ENCODE peak calls at places on chromosomes 11 and 22, in ten cellular contexts. One of them, this sample, is unnamed.

GRCh38 chr11:17015639-17016125 is 1.5 kb upstream of the PLEKHA7 start:
- DNase-seq in C1 segment of cervical spinal cord: no peak
- DNase-seq in HTR-8/SVneo: no peak
- DNase-seq in T-helper 9 cell: no peak
- DNase-seq in T-helper 1 cell: no peak
- DNase-seq in fibroblast of mammary gland: peak; percentile 42
- DNase-seq in NCI-H460: no peak
- DNase-seq in globus pallidus: no peak
- DNase-seq in A549: peak; percentile 12
- DNase-seq in HT1080: no peak
- DNase-seq in this sample: peak; percentile 25

GRCh38 chr11:1049911-1050580 is 13.5 kb upstream of the MUC6 start:
- DNase-seq in A549: no peak
- DNase-seq in fibroblast of mammary gland: no peak
- DNase-seq in C1 segment of cervical spinal cord: no peak
- DNase-seq in globus pallidus: no peak
- DNase-seq in T-helper 9 cell: no peak
- DNase-seq in HTR-8/SVneo: no peak
- DNase-seq in T-helper 1 cell: no peak
- DNase-seq in HT1080: no peak
- DNase-seq in NCI-H460: no peak
- DNase-seq in this sample: no peak

GRCh38 chr22:28183078-28183870 is 264.2 kb upstream of the PITPNB start:
- DNase-seq in A549: no peak
- DNase-seq in HTR-8/SVneo: no peak
- DNase-seq in globus pallidus: no peak
- DNase-seq in fibroblast of mammary gland: no peak
- DNase-seq in T-helper 9 cell: no peak
- DNase-seq in T-helper 1 cell: no peak
- DNase-seq in NCI-H460: no peak
- DNase-seq in HT1080: no peak
- DNase-seq in C1 segment of cervical spinal cord: no peak
- DNase-seq in this sample: no peak

GRCh38 chr11:134659882-134660281 is 247.8 kb upstream of the B3GAT1 start:
- DNase-seq in C1 segment of cervical spinal cord: no peak
- DNase-seq in globus pallidus: no peak
- DNase-seq in fibroblast of mammary gland: no peak
- DNase-seq in T-helper 9 cell: no peak
- DNase-seq in NCI-H460: no peak
- DNase-seq in HT1080: no peak
- DNase-seq in HTR-8/SVneo: no peak
- DNase-seq in T-helper 1 cell: no peak
- DNase-seq in A549: no peak
- DNase-seq in this sample: no peak

GRCh38 chr22:49670610-49671330 is 156.9 kb downstream of the BRD1 start:
- DNase-seq in T-helper 9 cell: no peak
- DNase-seq in T-helper 1 cell: no peak
- DNase-seq in NCI-H460: no peak
- DNase-seq in A549: no peak
- DNase-seq in C1 segment of cervical spinal cord: no peak
- DNase-seq in HTR-8/SVneo: no peak
- DNase-seq in globus pallidus: no peak
- DNase-seq in fibroblast of mammary gland: no peak
- DNase-seq in HT1080: no peak
- DNase-seq in this sample: no peak

GRCh38 chr11:79510948-79511347 is 70.1 kb upstream of the TENM4 start:
- DNase-seq in A549: no peak
- DNase-seq in T-helper 1 cell: no peak
- DNase-seq in HT1080: no peak
- DNase-seq in fibroblast of mammary gland: no peak
- DNase-seq in T-helper 9 cell: no peak
- DNase-seq in globus pallidus: no peak
- DNase-seq in NCI-H460: no peak
- DNase-seq in HTR-8/SVneo: no peak
- DNase-seq in C1 segment of cervical spinal cord: no peak
- DNase-seq in this sample: no peak

GRCh38 chr11:17734986-17735822 is 623 bp downstream of the KCNC1 start:
- DNase-seq in A549: peak; percentile 44
- DNase-seq in T-helper 9 cell: no peak
- DNase-seq in T-helper 1 cell: peak; percentile 6
- DNase-seq in globus pallidus: peak; percentile 31
- DNase-seq in HT1080: peak; percentile 42
- DNase-seq in fibroblast of mammary gland: peak; percentile 54
- DNase-seq in C1 segment of cervical spinal cord: no peak
- DNase-seq in NCI-H460: peak; percentile 30
- DNase-seq in HTR-8/SVneo: peak; percentile 58
- DNase-seq in this sample: no peak

GRCh38 chr22:50697667-50698506 is 25.3 kb downstream of the SHANK3 start:
- DNase-seq in globus pallidus: no peak
- DNase-seq in T-helper 1 cell: no peak
- DNase-seq in NCI-H460: no peak
- DNase-seq in C1 segment of cervical spinal cord: no peak
- DNase-seq in HT1080: no peak
- DNase-seq in fibroblast of mammary gland: no peak
- DNase-seq in T-helper 9 cell: no peak
- DNase-seq in HTR-8/SVneo: no peak
- DNase-seq in A549: no peak
- DNase-seq in this sample: no peak

GRCh38 chr22:46754110-46754799 is 8.2 kb upstream of the TBC1D22A start:
- DNase-seq in C1 segment of cervical spinal cord: no peak
- DNase-seq in HTR-8/SVneo: peak; percentile 96
- DNase-seq in NCI-H460: peak; percentile 91
- DNase-seq in globus pallidus: no peak
- DNase-seq in HT1080: peak; percentile 99
- DNase-seq in T-helper 9 cell: no peak
- DNase-seq in fibroblast of mammary gland: peak; percentile 98
- DNase-seq in A549: peak; percentile 92
- DNase-seq in T-helper 1 cell: no peak
- DNase-seq in this sample: peak; percentile 98

GRCh38 chr22:45935573-45935972 is 41.4 kb downstream of the WNT7B start:
- DNase-seq in T-helper 9 cell: no peak
- DNase-seq in T-helper 1 cell: no peak
- DNase-seq in C1 segment of cervical spinal cord: no peak
- DNase-seq in fibroblast of mammary gland: no peak
- DNase-seq in globus pallidus: no peak
- DNase-seq in HTR-8/SVneo: no peak
- DNase-seq in A549: no peak
- DNase-seq in NCI-H460: no peak
- DNase-seq in HT1080: no peak
- DNase-seq in this sample: no peak

GRCh38 chr22:22888509-22889353 is 1.1 kb downstream of the IGLL5 start:
- DNase-seq in HT1080: no peak
- DNase-seq in A549: no peak
- DNase-seq in NCI-H460: no peak
- DNase-seq in T-helper 1 cell: no peak
- DNase-seq in fibroblast of mammary gland: no peak
- DNase-seq in T-helper 9 cell: no peak
- DNase-seq in C1 segment of cervical spinal cord: no peak
- DNase-seq in globus pallidus: no peak
- DNase-seq in HTR-8/SVneo: no peak
- DNase-seq in this sample: no peak

GRCh38 chr11:72349616-72350218 is 84.6 kb downstream of the CLPB start:
- DNase-seq in HTR-8/SVneo: no peak
- DNase-seq in globus pallidus: no peak
- DNase-seq in A549: no peak
- DNase-seq in C1 segment of cervical spinal cord: no peak
- DNase-seq in fibroblast of mammary gland: peak; percentile 51
- DNase-seq in HT1080: peak; percentile 17
- DNase-seq in T-helper 9 cell: no peak
- DNase-seq in T-helper 1 cell: no peak
- DNase-seq in NCI-H460: no peak
- DNase-seq in this sample: no peak

GRCh38 chr22:32348031-32348611 is 9.5 kb upstream of the RFPL3 start:
- DNase-seq in HT1080: no peak
- DNase-seq in fibroblast of mammary gland: no peak
- DNase-seq in T-helper 9 cell: no peak
- DNase-seq in A549: no peak
- DNase-seq in globus pallidus: no peak
- DNase-seq in T-helper 1 cell: no peak
- DNase-seq in HTR-8/SVneo: no peak
- DNase-seq in NCI-H460: no peak
- DNase-seq in C1 segment of cervical spinal cord: no peak
- DNase-seq in this sample: peak; percentile 12

GRCh38 chr22:24401824-24402434 is 25.5 kb upstream of the ADORA2A start:
- DNase-seq in C1 segment of cervical spinal cord: no peak
- DNase-seq in fibroblast of mammary gland: no peak
- DNase-seq in globus pallidus: no peak
- DNase-seq in NCI-H460: no peak
- DNase-seq in T-helper 1 cell: no peak
- DNase-seq in T-helper 9 cell: no peak
- DNase-seq in A549: no peak
- DNase-seq in HTR-8/SVneo: no peak
- DNase-seq in HT1080: no peak
- DNase-seq in this sample: peak; percentile 20

GRCh38 chr11:6979365-6979764 is 40.8 kb downstream of the ZNF214 start:
- DNase-seq in T-helper 1 cell: no peak
- DNase-seq in HTR-8/SVneo: no peak
- DNase-seq in globus pallidus: no peak
- DNase-seq in T-helper 9 cell: no peak
- DNase-seq in A549: no peak
- DNase-seq in NCI-H460: no peak
- DNase-seq in fibroblast of mammary gland: peak; percentile 71
- DNase-seq in HT1080: no peak
- DNase-seq in C1 segment of cervical spinal cord: no peak
- DNase-seq in this sample: no peak

GRCh38 chr22:31957970-31958594 is 13.7 kb downstream of the YWHAH start:
- DNase-seq in fibroblast of mammary gland: no peak
- DNase-seq in C1 segment of cervical spinal cord: no peak
- DNase-seq in T-helper 1 cell: no peak
- DNase-seq in HT1080: no peak
- DNase-seq in HTR-8/SVneo: no peak
- DNase-seq in T-helper 9 cell: no peak
- DNase-seq in globus pallidus: no peak
- DNase-seq in NCI-H460: no peak
- DNase-seq in A549: no peak
- DNase-seq in this sample: no peak

GRCh38 chr11:7967097-7967496 is 1.9 kb upstream of the NLRP10 start:
- DNase-seq in NCI-H460: no peak
- DNase-seq in T-helper 1 cell: no peak
- DNase-seq in fibroblast of mammary gland: no peak
- DNase-seq in HT1080: peak; percentile 13
- DNase-seq in globus pallidus: no peak
- DNase-seq in C1 segment of cervical spinal cord: no peak
- DNase-seq in HTR-8/SVneo: no peak
- DNase-seq in T-helper 9 cell: no peak
- DNase-seq in A549: no peak
- DNase-seq in this sample: no peak

GRCh38 chr11:112300094-112300786 is 39.6 kb upstream of the PLET1 start:
- DNase-seq in HTR-8/SVneo: no peak
- DNase-seq in NCI-H460: no peak
- DNase-seq in fibroblast of mammary gland: no peak
- DNase-seq in globus pallidus: peak; percentile 45
- DNase-seq in C1 segment of cervical spinal cord: no peak
- DNase-seq in T-helper 9 cell: no peak
- DNase-seq in T-helper 1 cell: no peak
- DNase-seq in HT1080: no peak
- DNase-seq in A549: no peak
- DNase-seq in this sample: no peak

GRCh38 chr22:39729141-39729934 is 158.8 kb downstream of the CACNA1I start:
- DNase-seq in HT1080: no peak
- DNase-seq in HTR-8/SVneo: no peak
- DNase-seq in globus pallidus: no peak
- DNase-seq in C1 segment of cervical spinal cord: no peak
- DNase-seq in NCI-H460: no peak
- DNase-seq in T-helper 9 cell: no peak
- DNase-seq in T-helper 1 cell: no peak
- DNase-seq in A549: no peak
- DNase-seq in fibroblast of mammary gland: no peak
- DNase-seq in this sample: no peak

GRCh38 chr11:63448646-63449045 is 42.3 kb downstream of the PLAAT5 start:
- DNase-seq in NCI-H460: no peak
- DNase-seq in globus pallidus: no peak
- DNase-seq in HT1080: no peak
- DNase-seq in HTR-8/SVneo: no peak
- DNase-seq in A549: no peak
- DNase-seq in T-helper 1 cell: no peak
- DNase-seq in T-helper 9 cell: no peak
- DNase-seq in C1 segment of cervical spinal cord: no peak
- DNase-seq in fibroblast of mammary gland: no peak
- DNase-seq in this sample: no peak

GRCh38 chr11:723120-723883 is 17.3 kb downstream of the EPS8L2 start:
- DNase-seq in HT1080: peak; percentile 29
- DNase-seq in globus pallidus: peak; percentile 47
- DNase-seq in C1 segment of cervical spinal cord: no peak
- DNase-seq in T-helper 9 cell: no peak
- DNase-seq in T-helper 1 cell: peak; percentile 28
- DNase-seq in NCI-H460: no peak
- DNase-seq in A549: peak; percentile 67
- DNase-seq in HTR-8/SVneo: no peak
- DNase-seq in fibroblast of mammary gland: peak; percentile 62
- DNase-seq in this sample: no peak

GRCh38 chr11:79894111-79894510 is 453.3 kb upstream of the TENM4 start:
- DNase-seq in C1 segment of cervical spinal cord: no peak
- DNase-seq in T-helper 9 cell: no peak
- DNase-seq in HTR-8/SVneo: no peak
- DNase-seq in HT1080: no peak
- DNase-seq in NCI-H460: no peak
- DNase-seq in A549: no peak
- DNase-seq in T-helper 1 cell: no peak
- DNase-seq in fibroblast of mammary gland: no peak
- DNase-seq in globus pallidus: peak; percentile 35
- DNase-seq in this sample: no peak

GRCh38 chr11:87662287-87662686 is 513.0 kb downstream of the RAB38 start:
- DNase-seq in HT1080: no peak
- DNase-seq in globus pallidus: no peak
- DNase-seq in HTR-8/SVneo: no peak
- DNase-seq in T-helper 9 cell: no peak
- DNase-seq in NCI-H460: no peak
- DNase-seq in fibroblast of mammary gland: no peak
- DNase-seq in A549: no peak
- DNase-seq in C1 segment of cervical spinal cord: no peak
- DNase-seq in T-helper 1 cell: no peak
- DNase-seq in this sample: no peak

GRCh38 chr11:14422052-14422813 is 63.2 kb upstream of the RRAS2 start:
- DNase-seq in HT1080: peak; percentile 99
- DNase-seq in globus pallidus: peak; percentile 16
- DNase-seq in fibroblast of mammary gland: peak; percentile 99
- DNase-seq in T-helper 1 cell: no peak
- DNase-seq in A549: peak; percentile 88
- DNase-seq in C1 segment of cervical spinal cord: no peak
- DNase-seq in NCI-H460: peak; percentile 80
- DNase-seq in T-helper 9 cell: no peak
- DNase-seq in HTR-8/SVneo: peak; percentile 90
- DNase-seq in this sample: peak; percentile 100

GRCh38 chr11:78749243-78749730 is 174.6 kb upstream of the NARS2 start:
- DNase-seq in C1 segment of cervical spinal cord: no peak
- DNase-seq in fibroblast of mammary gland: no peak
- DNase-seq in NCI-H460: no peak
- DNase-seq in A549: no peak
- DNase-seq in T-helper 9 cell: no peak
- DNase-seq in T-helper 1 cell: no peak
- DNase-seq in HT1080: no peak
- DNase-seq in globus pallidus: no peak
- DNase-seq in HTR-8/SVneo: no peak
- DNase-seq in this sample: no peak